ENCODE peak calls at places on chromosomes 13 and 19, in seven cellular contexts. T is psoas muscle, Z is hepatocyte, P is spleen, F is esophagus squamous epithelium, Y is upper lobe of right lung, S is lower lobe of right lung. G is an unnamed sample.

GRCh38 chr13:111210945-111211469 is 95.9 kb downstream of the ARHGEF7 start:
- DNase-seq in S (no peak), Z (no peak), P (no peak), Y (no peak), F (no peak), T (no peak), G (no peak)

GRCh38 chr19:47032171-47032811 is 12.7 kb downstream of the NPAS1 start:
- DNase-seq in F (no peak), S (peak), Y (peak), P (peak), Z (peak), T (no peak), G (peak)

GRCh38 chr13:21148557-21149258 is 27.6 kb downstream of the SKA3 start:
- DNase-seq in S (no peak), F (no peak), Z (no peak), P (no peak), T (no peak), Y (no peak), G (no peak)

GRCh38 chr13:52353116-52353718 is 52.8 kb downstream of the THSD1 start:
- DNase-seq in P (no peak), F (no peak), Z (no peak), S (no peak), Y (no peak), T (no peak), G (no peak)

GRCh38 chr19:41299755-41300089 is 10.2 kb upstream of the CCDC97 start:
- DNase-seq in F (no peak), P (no peak), Y (no peak), S (peak), Z (peak), T (peak), G (peak)

GRCh38 chr19:34963531-34964406 is at the start of gene ZNF792:
- DNase-seq in T (peak), F (no peak), P (peak), Z (peak), S (peak), Y (peak), G (peak)

GRCh38 chr19:10270180-10270615 is 722 bp upstream of the ICAM1 start:
- DNase-seq in P (peak), T (peak), Z (no peak), S (peak), F (no peak), Y (peak), G (peak)

GRCh38 chr19:34317311-34317927 is 47.6 kb upstream of the GPI start:
- DNase-seq in S (no peak), T (no peak), P (no peak), Z (peak), F (no peak), Y (no peak), G (peak)

GRCh38 chr13:29924482-29924884 is 74.1 kb upstream of the UBL3 start:
- DNase-seq in T (no peak), S (no peak), P (no peak), F (no peak), Y (no peak), Z (peak), G (no peak)

GRCh38 chr13:102298051-102298450 is 103.8 kb downstream of the FGF14 start:
- DNase-seq in T (no peak), F (no peak), Y (no peak), S (no peak), Z (no peak), P (no peak), G (no peak)
- H3K27ac ChIP-seq in T (no peak), F (peak), Y (no peak), S (no peak), Z (no peak), P (no peak), G (no peak)

DNA sequence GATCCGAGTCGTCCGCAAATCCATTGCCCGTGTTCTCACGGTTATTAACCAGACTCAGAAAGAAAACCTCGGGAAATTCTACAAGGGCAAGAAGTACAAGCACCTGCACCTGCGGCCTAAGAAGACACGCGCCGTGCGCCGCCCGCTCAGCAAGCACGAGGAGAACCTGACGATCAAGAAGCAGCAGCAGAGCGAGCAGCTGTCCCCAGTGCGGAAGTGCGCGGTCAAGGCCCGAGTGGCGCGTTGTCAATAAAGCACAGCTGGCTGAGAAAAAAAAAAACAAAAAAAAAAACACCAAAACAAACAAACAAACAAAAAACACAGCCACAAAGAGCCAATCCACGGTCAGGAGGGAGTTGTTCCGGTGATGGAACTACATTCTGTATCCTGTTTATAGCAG is 4.7 kb upstream of the GNA15 start:
- DNase-seq in T (no peak), P (peak), S (no peak), F (no peak), Y (no peak), Z (no peak), G (peak)
- H3K27ac ChIP-seq in T (no peak), P (no peak), S (no peak), F (no peak), Y (no peak), Z (no peak), G (no peak)

DNA sequence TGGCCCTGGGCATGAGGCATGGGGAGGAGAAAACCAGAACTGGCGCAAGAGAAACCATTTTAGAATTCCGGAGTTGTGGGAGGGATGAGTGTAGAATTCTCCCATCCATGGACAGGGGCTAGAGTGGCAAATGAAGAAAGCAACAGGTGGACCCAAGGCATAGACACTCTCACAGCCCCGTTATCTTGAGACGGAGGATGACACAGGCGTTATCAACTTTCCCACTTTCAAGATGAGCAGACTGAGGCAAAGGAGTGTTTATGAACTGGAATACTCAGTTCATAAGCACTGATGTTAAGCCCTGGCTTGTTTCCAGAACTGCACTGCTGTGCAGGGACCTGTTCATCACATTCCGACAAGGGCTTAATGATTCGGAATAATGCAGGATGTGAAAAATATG is 1.1 kb upstream of the GTF3A start:
- DNase-seq in P (no peak), T (no peak), S (no peak), Z (no peak), F (no peak), Y (no peak), G (no peak)
- H3K27ac ChIP-seq in P (no peak), T (peak), S (no peak), Z (no peak), F (peak), Y (no peak), G (no peak)

GRCh38 chr19:17910776-17911360 is 21.9 kb upstream of the CCDC124 start:
- DNase-seq in Y (no peak), S (no peak), F (no peak), P (no peak), Z (no peak), T (no peak), G (no peak)

GRCh38 chr19:17908244-17908643 is 24.6 kb upstream of the CCDC124 start:
- DNase-seq in Z (no peak), Y (no peak), P (no peak), F (no peak), S (no peak), T (no peak), G (no peak)

DNA sequence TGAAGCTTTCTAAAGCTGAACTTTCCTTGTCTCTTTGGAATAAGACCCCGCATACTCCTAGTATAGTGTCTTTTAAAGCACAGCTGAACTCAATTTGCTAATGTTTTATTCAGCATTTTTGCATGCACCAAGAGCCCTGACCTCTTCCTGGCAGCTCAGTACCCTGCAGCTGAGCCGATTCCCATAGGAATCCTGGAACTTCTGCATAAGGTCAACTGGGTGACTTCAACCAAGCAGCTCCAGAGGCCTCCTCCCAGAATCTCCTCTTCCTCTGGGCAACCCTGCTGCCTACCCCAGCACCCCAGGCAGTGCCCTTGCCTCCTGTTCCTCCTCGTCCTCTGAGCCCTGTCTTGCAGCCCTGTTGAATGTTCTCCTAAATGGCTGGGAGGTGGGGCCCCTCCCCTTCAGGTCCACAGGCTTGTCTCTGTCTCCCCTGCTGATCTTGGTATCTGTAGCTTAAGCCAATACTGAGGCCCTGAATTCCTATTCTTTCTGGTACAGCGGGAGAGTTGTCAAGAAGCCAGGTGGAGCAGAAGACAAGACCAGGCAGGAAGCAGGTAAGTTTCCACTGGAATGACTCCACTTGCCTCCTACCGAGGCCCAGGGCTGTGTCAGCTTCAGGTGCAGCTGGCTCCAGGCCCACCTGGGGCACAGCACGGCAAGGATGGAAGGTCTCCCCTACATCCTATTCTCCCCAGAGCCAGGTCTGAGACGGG is 23.6 kb upstream of the CCDC124 start:
- DNase-seq in F (no peak), Y (no peak), P (no peak), T (no peak), Z (no peak), S (no peak), G (no peak)
- H3K27ac ChIP-seq in F (no peak), Y (no peak), P (no peak), T (no peak), Z (no peak), S (no peak), G (no peak)

DNA sequence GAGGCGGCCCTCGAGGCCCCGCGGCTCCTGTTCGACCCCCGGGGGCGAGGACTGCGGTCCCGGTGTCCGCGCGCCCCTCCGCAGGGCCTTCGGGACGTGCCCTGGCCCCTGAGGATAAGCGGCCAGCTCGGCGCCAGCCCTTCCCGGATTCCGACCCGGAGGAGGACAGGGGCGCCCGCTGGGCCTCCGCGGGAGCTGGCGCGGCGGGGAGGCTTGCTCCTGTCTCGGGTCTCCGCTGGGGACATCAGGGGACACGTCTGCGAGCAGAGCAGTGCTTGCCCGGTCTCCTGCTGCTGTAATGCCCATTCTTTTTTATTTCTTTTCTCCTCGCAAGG is 828 bp downstream of the B3GLCT start:
- DNase-seq in T (peak), S (peak), F (no peak), P (peak), Y (peak), Z (peak), G (peak)
- H3K27ac ChIP-seq in T (peak), S (peak), F (peak), P (peak), Y (peak), Z (peak), G (peak)

DNA sequence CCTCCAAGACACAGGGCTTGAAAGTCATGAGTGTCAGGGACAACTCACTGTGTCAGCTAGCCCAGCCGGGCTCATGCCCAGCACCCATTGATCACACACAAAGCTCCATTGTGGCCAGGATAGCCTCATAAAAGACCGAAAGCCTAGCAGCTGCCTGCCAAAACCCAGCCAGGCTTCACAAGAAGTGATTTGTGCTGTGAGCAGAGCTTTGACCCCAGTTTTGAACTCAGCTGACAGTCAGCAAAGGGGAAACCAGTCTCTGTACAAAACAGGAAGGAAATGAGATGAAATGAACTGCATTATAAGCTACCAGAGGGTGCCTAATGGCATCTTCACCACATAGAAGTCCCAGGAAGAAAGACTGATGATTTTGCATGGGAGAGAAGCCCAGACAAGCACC is 2.9 kb upstream of the RUBCNL start:
- DNase-seq in S (peak), Z (no peak), Y (no peak), F (no peak), P (peak), T (no peak), G (peak)
- H3K27ac ChIP-seq in S (peak), Z (no peak), Y (peak), F (peak), P (peak), T (no peak), G (no peak)

GRCh38 chr19:18972851-18973250 is 31.8 kb upstream of the HOMER3 start:
- DNase-seq in Z (no peak), P (no peak), F (no peak), Y (no peak), T (no peak), S (no peak), G (no peak)
- H3K27ac ChIP-seq in Z (no peak), P (peak), F (peak), Y (peak), T (peak), S (peak), G (no peak)

GRCh38 chr19:49643466-49643865 is 1.5 kb downstream of the SCAF1 start:
- DNase-seq in T (no peak), F (no peak), Y (no peak), P (no peak), S (no peak), Z (peak), G (no peak)
- H3K27ac ChIP-seq in T (peak), F (peak), Y (no peak), P (no peak), S (no peak), Z (peak), G (no peak)